ENCODE peak calls at places on chromosomes 3 and 15, in six cellular contexts. O, B, Z, Q, T and K are unnamed samples.

GRCh38 chr3:126101521-126101982 is 17.6 kb upstream of the SLC41A3 start:
- DNase-seq in Q (no peak), B (no peak), Z (no peak), O (no peak), T (peak; percentile 66), K (peak; percentile 33)

GRCh38 chr3:194592798-194593752 is 40.1 kb downstream of the TMEM44 start:
- DNase-seq in Z (no peak), T (peak; percentile 62), B (no peak), Q (no peak), O (peak; percentile 76), K (no peak)

GRCh38 chr15:57445872-57446271 is 69.6 kb downstream of the CGNL1 start:
- DNase-seq in B (no peak), O (no peak), Z (no peak), T (no peak), Q (no peak), K (no peak)

GRCh38 chr3:51686512-51687215 is 15.6 kb downstream of the TEX264 start:
- DNase-seq in O (no peak), Q (no peak), Z (peak; percentile 44), T (no peak), B (peak; percentile 68), K (peak; percentile 97)

GRCh38 chr15:90595760-90596155 is 66.0 kb downstream of the CRTC3 start:
- DNase-seq in B (no peak), Q (no peak), O (no peak), T (no peak), Z (no peak), K (no peak)

GRCh38 chr3:170760174-170760526 is 109.8 kb downstream of the RPL22L1 start:
- DNase-seq in O (no peak), Q (no peak), Z (no peak), B (no peak), T (no peak), K (no peak)

GRCh38 chr3:128187495-128187894 is 34.2 kb downstream of the EEFSEC start:
- DNase-seq in T (no peak), O (no peak), Q (no peak), B (no peak), Z (no peak), K (no peak)

GRCh38 chr15:92652576-92652966 is 3.0 kb downstream of the FAM174B start:
- DNase-seq in B (no peak), Z (no peak), T (peak; percentile 36), O (no peak), Q (no peak), K (no peak)

GRCh38 chr15:86040360-86041095 is 39.1 kb upstream of the AGBL1 start:
- DNase-seq in Q (no peak), O (no peak), Z (no peak), B (no peak), T (no peak), K (no peak)

GRCh38 chr3:98777801-98778220 is 14.7 kb downstream of the ST3GAL6 start:
- DNase-seq in O (no peak), Z (no peak), Q (no peak), T (peak; percentile 41), B (no peak), K (no peak)

GRCh38 chr3:120894285-120894684 is 13.7 kb upstream of the STXBP5L start:
- DNase-seq in B (no peak), O (no peak), Z (no peak), Q (no peak), T (peak; percentile 48), K (peak; percentile 2)

GRCh38 chr15:67569668-67570067 is 27.2 kb downstream of the MAP2K5 start:
- DNase-seq in O (no peak), Z (no peak), T (no peak), Q (no peak), B (no peak), K (no peak)

GRCh38 chr3:166125179-166125578 is 288.0 kb upstream of the BCHE start:
- DNase-seq in B (no peak), T (no peak), Q (peak; percentile 2), Z (no peak), O (no peak), K (no peak)

GRCh38 chr3:132435911-132436425 is 18.7 kb downstream of the DNAJC13 start:
- DNase-seq in O (no peak), B (no peak), Q (no peak), Z (no peak), T (peak; percentile 53), K (peak; percentile 50)

GRCh38 chr3:18558526-18558925 is 133.4 kb upstream of the SATB1 start:
- DNase-seq in O (no peak), Q (no peak), B (no peak), Z (no peak), T (no peak), K (no peak)

GRCh38 chr15:100318880-100319279 is 22.9 kb downstream of the ADAMTS17 start:
- DNase-seq in Z (no peak), T (no peak), B (no peak), O (no peak), Q (no peak), K (no peak)
- H3K4me3 ChIP-seq in Z (no peak overlapping the region), T (no peak overlapping the region), B (no peak overlapping the region), O (no peak overlapping the region), Q (no peak overlapping the region), K (no peak overlapping the region)

GRCh38 chr3:151345854-151346253 is 16.5 kb upstream of the P2RY13 start:
- DNase-seq in O (no peak), B (no peak), Q (no peak), T (no peak), Z (no peak), K (no peak)
- TF ChIP-seq MYC in O (no peak), B (no peak), Q (no peak), T (no peak), Z (no peak), K (no peak)

GRCh38 chr3:185708392-185708791 is 116.5 kb downstream of the IGF2BP2 start:
- DNase-seq in O (no peak), Z (no peak), B (no peak), T (no peak), Q (no peak), K (no peak)

GRCh38 chr3:185699927-185700326 is 113.8 kb downstream of the SENP2 start:
- DNase-seq in Z (no peak), T (no peak), O (no peak), Q (no peak), B (no peak), K (no peak)

GRCh38 chr3:185701891-185702563 is 115.9 kb downstream of the SENP2 start:
- DNase-seq in B (no peak), T (no peak), O (no peak), Q (no peak), Z (no peak), K (no peak)

GRCh38 chr3:185705498-185705897 is 119.3 kb downstream of the IGF2BP2 start:
- DNase-seq in T (no peak), O (no peak), B (no peak), Q (no peak), Z (no peak), K (no peak)

GRCh38 chr3:185702564-185703225 is 116.6 kb downstream of the SENP2 start:
- DNase-seq in O (no peak), B (no peak), Q (no peak), Z (no peak), T (peak; percentile 62), K (no peak)
- H3K4me3 ChIP-seq in O (no peak overlapping the region), B (no peak overlapping the region), Q (no peak overlapping the region), Z (no peak overlapping the region), T (no peak overlapping the region), K (no peak overlapping the region)

GRCh38 chr3:95167748-95168147 is 1104.9 kb downstream of the NSUN3 start:
- DNase-seq in T (no peak), B (no peak), Q (no peak), Z (no peak), O (no peak), K (no peak)

GRCh38 chr3:95168526-95168925 is 1105.7 kb downstream of the NSUN3 start:
- DNase-seq in Z (no peak), B (no peak), T (no peak), Q (no peak), O (no peak), K (no peak)

GRCh38 chr3:95172144-95172543 is 1109.3 kb downstream of the NSUN3 start:
- DNase-seq in Q (no peak), Z (no peak), O (no peak), T (no peak), B (no peak), K (no peak)

GRCh38 chr3:95177096-95177495 is 1114.2 kb downstream of the NSUN3 start:
- DNase-seq in Q (no peak), T (no peak), B (peak; percentile 3), O (no peak), Z (no peak), K (no peak)

GRCh38 chr3:95172549-95172948 is 1109.7 kb downstream of the NSUN3 start:
- DNase-seq in T (no peak), B (no peak), Z (no peak), O (no peak), Q (no peak), K (no peak)
- TF ChIP-seq MYC in T (no peak), B (no peak), Z (no peak), O (no peak), Q (no peak), K (no peak)

GRCh38 chr3:171878441-171879225 is 35.5 kb downstream of the TMEM212 start:
- DNase-seq in Z (no peak), O (no peak), Q (peak; percentile 33), B (no peak), T (peak; percentile 55), K (no peak)

GRCh38 chr3:171874879-171875278 is 31.7 kb downstream of the TMEM212 start:
- DNase-seq in T (no peak), Q (no peak), O (no peak), Z (no peak), B (no peak), K (no peak)

GRCh38 chr3:171874251-171874679 is 31.1 kb downstream of the TMEM212 start:
- DNase-seq in B (no peak), O (peak; percentile 14), Q (peak; percentile 5), T (peak; percentile 98), Z (no peak), K (no peak)

GRCh38 chr3:171875923-171876412 is 32.8 kb downstream of the TMEM212 start:
- DNase-seq in Z (no peak), B (no peak), O (no peak), Q (peak; percentile 48), T (no peak), K (no peak)

DNA sequence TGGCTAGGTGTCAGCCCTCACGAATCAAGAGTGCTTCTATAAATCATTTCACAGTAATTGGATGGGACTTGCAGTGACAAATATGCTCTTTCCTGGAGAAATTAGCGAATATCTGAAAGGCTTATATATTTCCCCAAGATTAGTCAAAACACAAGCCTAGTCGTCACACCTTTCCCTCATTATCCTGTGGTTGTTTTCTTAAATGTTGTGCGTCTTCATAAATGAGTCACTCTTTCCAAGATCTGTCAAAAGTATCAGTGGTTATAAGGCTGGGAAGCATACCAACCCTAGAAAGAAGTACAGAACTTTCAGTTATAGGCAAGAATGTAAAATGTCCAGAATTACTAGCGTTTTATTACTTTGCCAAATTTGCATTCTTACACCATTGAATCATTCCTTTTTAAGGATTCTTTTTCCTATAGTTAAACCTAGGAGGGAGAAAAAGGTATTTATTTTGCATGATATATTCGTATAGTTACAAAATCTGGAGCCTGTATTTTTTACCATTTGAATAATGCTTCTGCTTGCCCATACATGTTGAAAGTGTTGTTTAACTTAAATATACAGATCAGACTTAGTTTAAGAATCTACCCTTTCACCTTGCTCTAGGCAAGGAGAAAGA is 33.6 kb downstream of the TMEM212 start:
- DNase-seq in O (no peak), Q (no peak), T (peak; percentile 90), B (no peak), Z (no peak), K (no peak)
- H3K4me3 ChIP-seq in O (no peak overlapping the region), Q (no peak overlapping the region), T (no peak overlapping the region), B (no peak overlapping the region), Z (no peak overlapping the region), K (no peak overlapping the region)